ENCODE peak calls at places on chromosomes 16 and 17, in ten cellular contexts. G is natural killer cell treated with Interleukin-12 subunit alpha and Interleukin-12 subunit beta and Interleukin-15 and Interleukin-18, amount 100 ng/mL, for 72 hours; R is NCI-H2081; F is ACHN; B is nucleus accumbens; N is globus pallidus; Q is spleen; X is endothelial cell; K is activated B cell treated with CpG ODN at 0.5 μM for 24 hours; Y is T-helper 1 cell. Z is an unnamed sample.
A peak's percentile ranks its signal among the peaks of the same experiment; 100 is the strongest.

GRCh38 chr16:89200850-89201466 is 621 bp upstream of the SLC22A31 start:
- DNase-seq in Y (no peak), N (no peak), X (no peak), B (no peak), R (no peak), Q (peak; percentile 76), K (no peak), G (no peak), F (no peak), Z (no peak)

GRCh38 chr17:58289869-58290268 is 9.1 kb upstream of the MPO start:
- DNase-seq in G (no peak), F (no peak), Y (no peak), X (no peak), Q (no peak), K (no peak), R (no peak), B (no peak), N (no peak), Z (no peak)

GRCh38 chr16:13984794-13985193 is 64.8 kb downstream of the ERCC4 start:
- DNase-seq in N (no peak), B (no peak), Q (no peak), G (no peak), R (no peak), X (no peak), K (no peak), Y (no peak), F (no peak), Z (no peak)

GRCh38 chr17:40487371-40488020 is 13.9 kb downstream of the TNS4 start:
- DNase-seq in N (no peak), Q (no peak), G (no peak), K (no peak), X (no peak), R (no peak), F (no peak), Y (no peak), B (no peak), Z (no peak)

GRCh38 chr16:23679274-23679985 is 741 bp downstream of the PLK1 start:
- DNase-seq in Y (no peak), G (no peak), N (no peak), F (peak; percentile 71), R (peak; percentile 38), X (no peak), B (no peak), Q (peak; percentile 80), K (no peak), Z (peak; percentile 50)

GRCh38 chr16:2795714-2796143 is 2.5 kb upstream of the PRSS41 start:
- DNase-seq in Q (no peak), K (no peak), G (no peak), X (no peak), F (no peak), R (no peak), Y (no peak), B (no peak), N (no peak), Z (no peak)

GRCh38 chr16:84765606-84766580 is 53.9 kb upstream of the CRISPLD2 start:
- DNase-seq in X (no peak), Y (no peak), F (no peak), G (no peak), K (no peak), R (no peak), Q (no peak), B (no peak), N (no peak), Z (no peak)

GRCh38 chr17:27558842-27559505 is 72.0 kb upstream of the LGALS9 start:
- DNase-seq in Y (no peak), Q (peak; percentile 65), B (no peak), F (no peak), N (no peak), R (no peak), G (no peak), X (no peak), K (no peak), Z (no peak)

GRCh38 chr16:16021988-16022682 is 72.7 kb downstream of the ABCC1 start:
- DNase-seq in Y (no peak), X (no peak), Q (peak; percentile 85), F (peak; percentile 98), G (no peak), R (no peak), N (peak; percentile 62), K (no peak), B (peak; percentile 77), Z (peak; percentile 97)

GRCh38 chr16:69618721-69619120 is 53.0 kb downstream of the NFAT5 start:
- DNase-seq in X (no peak), N (no peak), F (no peak), R (no peak), Q (no peak), K (no peak), B (no peak), Y (no peak), G (no peak), Z (no peak)

GRCh38 chr17:49508061-49508865 is 13.2 kb downstream of the NGFR start:
- DNase-seq in F (no peak), N (no peak), Q (no peak), K (no peak), X (no peak), B (no peak), G (no peak), R (peak; percentile 50), Y (no peak), Z (peak; percentile 89)

Z was measured in HTR-8/SVneo.